ENCODE peak calls at places on chromosomes 3 and 15, in ten cellular contexts. One of them, this sample, is unnamed.

GRCh38 chr15:99449514-99449913 is 116.3 kb upstream of the MEF2A start:
- DNase-seq in activated CD4-positive, alpha-beta T cell treated with anti-CD3 and anti-CD28 coated beads, Interleukin-2, amount 50 U/mL, for 48 hours: no peak
- DNase-seq in activated CD8-positive, alpha-beta memory T cell treated with anti-CD3 and anti-CD28 coated beads, Interleukin-2, amount 50 U/mL, for 4 hours: no peak
- DNase-seq in dorsolateral prefrontal cortex: no peak
- DNase-seq in pulmonary artery endothelial cell: no peak
- DNase-seq in AG04450: no peak
- DNase-seq in adrenal gland: no peak
- DNase-seq in thoracic aorta: no peak
- DNase-seq in GM12865: no peak
- DNase-seq in NCI-H1417: no peak
- DNase-seq in this sample: no peak

GRCh38 chr3:116524455-116524854 is 79.2 kb upstream of the LSAMP start:
- DNase-seq in thoracic aorta: no peak
- DNase-seq in pulmonary artery endothelial cell: no peak
- DNase-seq in activated CD8-positive, alpha-beta memory T cell treated with anti-CD3 and anti-CD28 coated beads, Interleukin-2, amount 50 U/mL, for 4 hours: no peak
- DNase-seq in dorsolateral prefrontal cortex: no peak
- DNase-seq in NCI-H1417: no peak
- DNase-seq in adrenal gland: no peak
- DNase-seq in GM12865: no peak
- DNase-seq in AG04450: no peak
- DNase-seq in activated CD4-positive, alpha-beta T cell treated with anti-CD3 and anti-CD28 coated beads, Interleukin-2, amount 50 U/mL, for 48 hours: no peak
- DNase-seq in this sample: no peak

GRCh38 chr3:106635271-106635670 is 742.0 kb upstream of the CCDC54 start:
- DNase-seq in thoracic aorta: no peak
- DNase-seq in NCI-H1417: peak; percentile 65
- DNase-seq in dorsolateral prefrontal cortex: no peak
- DNase-seq in activated CD8-positive, alpha-beta memory T cell treated with anti-CD3 and anti-CD28 coated beads, Interleukin-2, amount 50 U/mL, for 4 hours: no peak
- DNase-seq in GM12865: peak; percentile 4
- DNase-seq in adrenal gland: no peak
- DNase-seq in activated CD4-positive, alpha-beta T cell treated with anti-CD3 and anti-CD28 coated beads, Interleukin-2, amount 50 U/mL, for 48 hours: no peak
- DNase-seq in pulmonary artery endothelial cell: no peak
- DNase-seq in AG04450: peak; percentile 50
- DNase-seq in this sample: no peak

GRCh38 chr15:64452988-64453688 is 7.2 kb upstream of the ZNF609 start:
- DNase-seq in AG04450: no peak
- DNase-seq in activated CD8-positive, alpha-beta memory T cell treated with anti-CD3 and anti-CD28 coated beads, Interleukin-2, amount 50 U/mL, for 4 hours: no peak
- DNase-seq in thoracic aorta: no peak
- DNase-seq in pulmonary artery endothelial cell: peak; percentile 8
- DNase-seq in GM12865: no peak
- DNase-seq in NCI-H1417: no peak
- DNase-seq in activated CD4-positive, alpha-beta T cell treated with anti-CD3 and anti-CD28 coated beads, Interleukin-2, amount 50 U/mL, for 48 hours: no peak
- DNase-seq in adrenal gland: peak; percentile 54
- DNase-seq in dorsolateral prefrontal cortex: peak; percentile 64
- DNase-seq in this sample: peak; percentile 68

GRCh38 chr3:104887069-104887468 is 479.6 kb upstream of the ALCAM start:
- DNase-seq in activated CD4-positive, alpha-beta T cell treated with anti-CD3 and anti-CD28 coated beads, Interleukin-2, amount 50 U/mL, for 48 hours: no peak
- DNase-seq in AG04450: no peak
- DNase-seq in pulmonary artery endothelial cell: no peak
- DNase-seq in GM12865: no peak
- DNase-seq in activated CD8-positive, alpha-beta memory T cell treated with anti-CD3 and anti-CD28 coated beads, Interleukin-2, amount 50 U/mL, for 4 hours: no peak
- DNase-seq in NCI-H1417: no peak
- DNase-seq in dorsolateral prefrontal cortex: no peak
- DNase-seq in thoracic aorta: no peak
- DNase-seq in adrenal gland: no peak
- DNase-seq in this sample: no peak

GRCh38 chr15:69885182-69886041 is 212.3 kb downstream of the TLE3 start:
- DNase-seq in pulmonary artery endothelial cell: no peak
- DNase-seq in AG04450: no peak
- DNase-seq in dorsolateral prefrontal cortex: no peak
- DNase-seq in activated CD4-positive, alpha-beta T cell treated with anti-CD3 and anti-CD28 coated beads, Interleukin-2, amount 50 U/mL, for 48 hours: no peak
- DNase-seq in adrenal gland: no peak
- DNase-seq in NCI-H1417: no peak
- DNase-seq in activated CD8-positive, alpha-beta memory T cell treated with anti-CD3 and anti-CD28 coated beads, Interleukin-2, amount 50 U/mL, for 4 hours: no peak
- DNase-seq in GM12865: no peak
- DNase-seq in thoracic aorta: no peak
- DNase-seq in this sample: no peak

GRCh38 chr15:77991029-77991406 is 86.5 kb downstream of the TBC1D2B start:
- DNase-seq in adrenal gland: no peak
- DNase-seq in GM12865: no peak
- DNase-seq in activated CD4-positive, alpha-beta T cell treated with anti-CD3 and anti-CD28 coated beads, Interleukin-2, amount 50 U/mL, for 48 hours: no peak
- DNase-seq in pulmonary artery endothelial cell: no peak
- DNase-seq in thoracic aorta: no peak
- DNase-seq in dorsolateral prefrontal cortex: no peak
- DNase-seq in activated CD8-positive, alpha-beta memory T cell treated with anti-CD3 and anti-CD28 coated beads, Interleukin-2, amount 50 U/mL, for 4 hours: no peak
- DNase-seq in NCI-H1417: no peak
- DNase-seq in AG04450: no peak
- DNase-seq in this sample: no peak

GRCh38 chr3:196868297-196868661 is 559 bp downstream of the SENP5 start:
- DNase-seq in AG04450: no peak
- DNase-seq in GM12865: peak; percentile 47
- DNase-seq in activated CD8-positive, alpha-beta memory T cell treated with anti-CD3 and anti-CD28 coated beads, Interleukin-2, amount 50 U/mL, for 4 hours: peak; percentile 14
- DNase-seq in dorsolateral prefrontal cortex: no peak
- DNase-seq in adrenal gland: peak; percentile 31
- DNase-seq in pulmonary artery endothelial cell: no peak
- DNase-seq in thoracic aorta: no peak
- DNase-seq in NCI-H1417: no peak
- DNase-seq in activated CD4-positive, alpha-beta T cell treated with anti-CD3 and anti-CD28 coated beads, Interleukin-2, amount 50 U/mL, for 48 hours: peak; percentile 30
- DNase-seq in this sample: peak; percentile 13

GRCh38 chr15:68315035-68315434 is 37.5 kb downstream of the FEM1B start:
- DNase-seq in activated CD4-positive, alpha-beta T cell treated with anti-CD3 and anti-CD28 coated beads, Interleukin-2, amount 50 U/mL, for 48 hours: no peak
- DNase-seq in adrenal gland: no peak
- DNase-seq in NCI-H1417: no peak
- DNase-seq in pulmonary artery endothelial cell: no peak
- DNase-seq in thoracic aorta: no peak
- DNase-seq in GM12865: no peak
- DNase-seq in dorsolateral prefrontal cortex: no peak
- DNase-seq in AG04450: no peak
- DNase-seq in activated CD8-positive, alpha-beta memory T cell treated with anti-CD3 and anti-CD28 coated beads, Interleukin-2, amount 50 U/mL, for 4 hours: no peak
- DNase-seq in this sample: no peak

GRCh38 chr3:110686691-110687090 is 384.9 kb upstream of the NECTIN3 start:
- DNase-seq in GM12865: no peak
- DNase-seq in activated CD8-positive, alpha-beta memory T cell treated with anti-CD3 and anti-CD28 coated beads, Interleukin-2, amount 50 U/mL, for 4 hours: no peak
- DNase-seq in AG04450: no peak
- DNase-seq in adrenal gland: no peak
- DNase-seq in activated CD4-positive, alpha-beta T cell treated with anti-CD3 and anti-CD28 coated beads, Interleukin-2, amount 50 U/mL, for 48 hours: no peak
- DNase-seq in dorsolateral prefrontal cortex: no peak
- DNase-seq in NCI-H1417: no peak
- DNase-seq in pulmonary artery endothelial cell: no peak
- DNase-seq in thoracic aorta: no peak
- DNase-seq in this sample: peak; percentile 28

GRCh38 chr3:98962189-98962930 is 60.9 kb upstream of the DCBLD2 start:
- DNase-seq in thoracic aorta: no peak
- DNase-seq in pulmonary artery endothelial cell: no peak
- DNase-seq in NCI-H1417: no peak
- DNase-seq in dorsolateral prefrontal cortex: no peak
- DNase-seq in adrenal gland: no peak
- DNase-seq in activated CD8-positive, alpha-beta memory T cell treated with anti-CD3 and anti-CD28 coated beads, Interleukin-2, amount 50 U/mL, for 4 hours: no peak
- DNase-seq in AG04450: peak; percentile 77
- DNase-seq in GM12865: no peak
- DNase-seq in activated CD4-positive, alpha-beta T cell treated with anti-CD3 and anti-CD28 coated beads, Interleukin-2, amount 50 U/mL, for 48 hours: no peak
- DNase-seq in this sample: no peak

GRCh38 chr3:14227866-14228265 is 49.2 kb downstream of the LSM3 start:
- DNase-seq in AG04450: no peak
- DNase-seq in activated CD4-positive, alpha-beta T cell treated with anti-CD3 and anti-CD28 coated beads, Interleukin-2, amount 50 U/mL, for 48 hours: no peak
- DNase-seq in GM12865: no peak
- DNase-seq in NCI-H1417: no peak
- DNase-seq in activated CD8-positive, alpha-beta memory T cell treated with anti-CD3 and anti-CD28 coated beads, Interleukin-2, amount 50 U/mL, for 4 hours: no peak
- DNase-seq in dorsolateral prefrontal cortex: no peak
- DNase-seq in thoracic aorta: no peak
- DNase-seq in adrenal gland: no peak
- DNase-seq in pulmonary artery endothelial cell: no peak
- DNase-seq in this sample: no peak

GRCh38 chr3:183460059-183461052 is 31.9 kb upstream of the MCF2L2 start:
- DNase-seq in activated CD4-positive, alpha-beta T cell treated with anti-CD3 and anti-CD28 coated beads, Interleukin-2, amount 50 U/mL, for 48 hours: no peak
- DNase-seq in activated CD8-positive, alpha-beta memory T cell treated with anti-CD3 and anti-CD28 coated beads, Interleukin-2, amount 50 U/mL, for 4 hours: no peak
- DNase-seq in thoracic aorta: no peak
- DNase-seq in GM12865: no peak
- DNase-seq in adrenal gland: no peak
- DNase-seq in NCI-H1417: no peak
- DNase-seq in AG04450: no peak
- DNase-seq in dorsolateral prefrontal cortex: no peak
- DNase-seq in pulmonary artery endothelial cell: no peak
- DNase-seq in this sample: no peak